ENCODE peak calls at places on chromosomes 6 and 20, in four cellular contexts. B is HCT116, K is K562, T is HepG2. Q is an unnamed sample.

GRCh38 chr6:162580619-162581018 is 146.9 kb downstream of the PRKN start:
- DNase-seq in K (no peak), T (peak), B (no peak), Q (no peak)

GRCh38 chr20:37706298-37706697 is 12.5 kb downstream of the CTNNBL1 start:
- DNase-seq in T (no peak), B (no peak), K (no peak), Q (no peak)

GRCh38 chr6:138970856-138971425 is 17.1 kb downstream of the REPS1 start:
- DNase-seq in T (no peak), B (peak), K (no peak), Q (peak)

GRCh38 chr6:21438237-21438985 is 155.1 kb upstream of the SOX4 start:
- DNase-seq in K (no peak), B (no peak), T (no peak), Q (no peak)

GRCh38 chr20:5718896-5719595 is 31.2 kb upstream of the SHLD1 start:
- DNase-seq in B (no peak), K (no peak), T (no peak), Q (no peak)

GRCh38 chr6:4352731-4353130 is 217.4 kb upstream of the ECI2 start:
- DNase-seq in K (no peak), T (no peak), B (no peak), Q (no peak)

GRCh38 chr6:53582963-53583362 is 38.1 kb upstream of the GCLC start:
- DNase-seq in K (no peak), T (no peak), B (no peak), Q (no peak)

GRCh38 chr6:44043479-44044153 is 83.6 kb downstream of the MRPL14 start:
- DNase-seq in B (no peak), K (peak), T (no peak), Q (no peak)

GRCh38 chr6:82823361-82823760 is 242.3 kb downstream of the UBE3D start:
- DNase-seq in K (no peak), T (no peak), B (no peak), Q (no peak)

GRCh38 chr6:112235956-112236355 is 18.4 kb downstream of the LAMA4 start:
- DNase-seq in K (no peak), B (no peak), T (no peak), Q (no peak)

GRCh38 chr20:49187330-49188100 is 619 bp downstream of the STAU1 start:
- DNase-seq in T (no peak), B (no peak), K (no peak), Q (no peak)

GRCh38 chr20:58131111-58131510 is 97.3 kb downstream of the ANKRD60 start:
- DNase-seq in T (no peak), B (no peak), K (no peak), Q (no peak)

GRCh38 chr20:40704828-40705227 is 15.8 kb upstream of the MAFB start:
- DNase-seq in K (no peak), T (no peak), B (no peak), Q (no peak)

DNA sequence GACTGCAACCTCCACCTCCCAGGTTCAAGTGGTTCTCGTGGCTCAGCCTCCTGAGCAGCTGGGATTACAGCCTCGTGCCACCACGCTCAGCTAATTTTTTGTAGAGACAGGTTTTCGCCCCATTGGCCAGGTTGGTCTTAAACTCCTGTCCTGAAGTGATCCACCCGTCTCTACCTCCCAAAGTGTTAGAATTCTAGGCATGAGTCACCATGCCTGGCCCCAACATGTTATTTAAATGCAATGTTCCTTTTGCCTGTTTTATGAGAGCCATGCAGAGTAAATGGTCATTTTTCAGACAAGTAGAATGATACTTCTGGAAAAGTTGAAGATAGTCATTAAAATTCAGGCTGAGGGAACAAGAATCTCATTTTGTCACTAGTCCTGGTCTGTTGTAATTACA is 43.8 kb upstream of the RPS6KA2 start:
- DNase-seq in K (no peak), B (no peak), T (no peak), Q (no peak)
- TF ChIP-seq TCF7L2 in K (no peak), B (no peak), T (no peak), Q (no peak)

GRCh38 chr6:47479156-47479541 is 1.6 kb downstream of the CD2AP start:
- DNase-seq in B (no peak), K (no peak), T (no peak), Q (no peak)

GRCh38 chr6:47475319-47475816 is 2.2 kb upstream of the CD2AP start:
- DNase-seq in T (no peak), K (no peak), B (no peak), Q (no peak)

GRCh38 chr6:47477497-47478232 is at the start of gene CD2AP:
- DNase-seq in K (peak), T (peak), B (peak), Q (no peak)

GRCh38 chr6:47478233-47479155 is 905 bp downstream of the CD2AP start:
- DNase-seq in K (no peak), T (peak), B (no peak), Q (no peak)

GRCh38 chr6:47476794-47477496 is 644 bp upstream of the CD2AP start:
- DNase-seq in B (no peak), T (peak), K (no peak), Q (no peak)
- TF ChIP-seq TCF7L2 in B (no peak), T (no peak), K (no peak), Q (no peak)

GRCh38 chr20:50475879-50476292 is 34.3 kb upstream of the PTPN1 start:
- DNase-seq in K (peak), B (no peak), T (peak), Q (no peak)
- TF ChIP-seq TCF7L2 in K (no peak), B (no peak), T (no peak), Q (no peak)

GRCh38 chr6:75842191-75842590 is 93.2 kb downstream of the MYO6 start:
- DNase-seq in T (no peak), K (no peak), B (no peak), Q (no peak)
- TF ChIP-seq TCF7L2 in T (no peak), K (no peak), B (no peak), Q (no peak)

GRCh38 chr6:45654673-45655072 is 276.9 kb upstream of the SUPT3H start:
- DNase-seq in B (no peak), K (no peak), T (no peak), Q (no peak)

GRCh38 chr6:45650527-45651135 is 272.9 kb upstream of the SUPT3H start:
- DNase-seq in B (peak), K (no peak), T (no peak), Q (peak)

GRCh38 chr6:45653117-45653883 is 275.6 kb upstream of the SUPT3H start:
- DNase-seq in K (no peak), B (no peak), T (no peak), Q (no peak)

GRCh38 chr6:45651301-45651700 is 273.6 kb upstream of the SUPT3H start:
- DNase-seq in T (no peak), B (no peak), K (no peak), Q (no peak)

DNA sequence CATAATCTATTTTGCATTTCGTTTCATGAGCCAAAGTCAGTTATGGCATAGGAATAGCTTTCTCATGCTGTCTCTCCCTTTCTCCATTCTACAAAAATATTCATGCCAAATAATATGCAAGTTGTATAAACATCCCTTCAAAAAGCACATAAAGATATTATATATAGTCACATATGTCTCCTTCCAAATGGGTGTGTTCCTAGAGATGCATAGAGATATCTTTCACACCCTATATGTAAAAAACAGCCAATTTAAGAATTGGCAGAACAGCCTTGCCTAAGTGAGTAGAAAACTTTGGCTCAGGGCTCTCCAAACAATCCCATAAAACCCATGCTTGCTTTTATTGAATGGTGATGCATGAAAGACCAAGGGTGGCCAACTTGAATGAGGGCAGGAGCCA is 274.7 kb upstream of the SUPT3H start:
- DNase-seq in T (no peak), B (no peak), K (no peak), Q (no peak)
- TF ChIP-seq TCF7L2 in T (no peak), B (no peak), K (no peak), Q (no peak)